ENCODE peak calls at places on chromosomes 16 and 17, in four cellular contexts. C is A673; G is CD4-positive, alpha-beta T cell; P is breast epithelium. A is an unnamed sample.

GRCh38 chr17:49425004-49425286 is 10.3 kb upstream of the PHB1 start:
- DNase-seq in G (no peak), P (no peak), C (no peak), A (no peak)

GRCh38 chr17:29954405-29954804 is 13.0 kb downstream of the EFCAB5 start:
- DNase-seq in C (peak; percentile 14), G (no peak), P (no peak), A (no peak)

GRCh38 chr16:81661082-81661481 is 118.0 kb upstream of the PLCG2 start:
- DNase-seq in P (no peak), C (no peak), G (no peak), A (no peak)

GRCh38 chr17:35660902-35661301 is 70.5 kb upstream of the RASL10B start:
- DNase-seq in G (no peak), P (no peak), C (no peak), A (no peak)

GRCh38 chr17:8140413-8141029 is 11.7 kb downstream of the PER1 start:
- DNase-seq in C (no peak), G (no peak), P (peak; percentile 38), A (no peak)

GRCh38 chr17:75652934-75653549 is 13.9 kb downstream of the RECQL5 start:
- DNase-seq in C (peak; percentile 62), G (peak; percentile 10), P (no peak), A (no peak)

GRCh38 chr16:821751-822150 is 21.2 kb upstream of the GNG13 start:
- DNase-seq in G (no peak), C (no peak), P (no peak), A (no peak)

GRCh38 chr17:63703029-63703428 is 3.1 kb upstream of the LIMD2 start:
- DNase-seq in P (no peak), C (no peak), G (no peak), A (no peak)

GRCh38 chr16:67676516-67676915 is 9.9 kb downstream of the C16orf86 start:
- DNase-seq in P (no peak), G (no peak), C (no peak), A (no peak)

GRCh38 chr16:642189-643049 is 791 bp downstream of the MCRIP2 start:
- DNase-seq in P (no peak), G (no peak), C (no peak), A (no peak)

GRCh38 chr17:59278401-59278800 is 53.1 kb upstream of the YPEL2 start:
- DNase-seq in P (no peak), G (no peak), C (no peak), A (no peak)

GRCh38 chr17:44905006-44906000 is 6.1 kb upstream of the EFTUD2 start:
- DNase-seq in G (no peak), C (no peak), P (no peak), A (no peak)

GRCh38 chr16:66485361-66485760 is 58.3 kb downstream of the BEAN1 start:
- DNase-seq in C (no peak), G (no peak), P (peak; percentile 15), A (peak; percentile 56)

GRCh38 chr16:56266981-56267607 is 75.8 kb downstream of the GNAO1 start:
- DNase-seq in G (no peak), C (no peak), P (no peak), A (no peak)

GRCh38 chr17:29687601-29688000 is 64.9 kb upstream of the CORO6 start:
- DNase-seq in C (no peak), G (no peak), P (no peak), A (no peak)

GRCh38 chr17:80362428-80363119 is 52.4 kb upstream of the ENDOV start:
- DNase-seq in C (no peak), P (no peak), G (no peak), A (no peak)

GRCh38 chr17:80104321-80104955 is 3.1 kb downstream of the GAA start:
- DNase-seq in C (no peak), G (no peak), P (no peak), A (no peak)

GRCh38 chr17:46771601-46772012 is 46.9 kb downstream of the WNT3 start:
- DNase-seq in G (no peak), C (no peak), P (no peak), A (no peak)

GRCh38 chr17:77364381-77364911 is 223.7 kb downstream of the SEC14L1 start:
- DNase-seq in C (no peak), G (no peak), P (no peak), A (no peak)

GRCh38 chr16:75204410-75204758 is 2.6 kb downstream of the CTRB2 start:
- DNase-seq in C (no peak), P (no peak), G (no peak), A (no peak)

GRCh38 chr16:19883296-19883951 is 1.2 kb downstream of the GPRC5B start:
- DNase-seq in G (no peak), P (no peak), C (peak; percentile 69), A (peak; percentile 72)

GRCh38 chr16:10738231-10739077 is 5.2 kb upstream of the NUBP1 start:
- DNase-seq in P (no peak), C (no peak), G (no peak), A (peak; percentile 32)

GRCh38 chr16:15573274-15573895 is 69.6 kb downstream of the MARF1 start:
- DNase-seq in G (no peak), P (no peak), C (no peak), A (no peak)

GRCh38 chr17:48565024-48565558 is 13.1 kb downstream of the HOXB4 start:
- DNase-seq in P (no peak), C (no peak), G (no peak), A (no peak)

GRCh38 chr17:50794361-50794760 is 27.0 kb upstream of the ANKRD40CL start:
- DNase-seq in P (no peak), C (peak; percentile 92), G (no peak), A (no peak)

GRCh38 chr17:58136669-58137279 is 11.4 kb upstream of the OR4D1 start:
- DNase-seq in C (peak; percentile 41), P (no peak), G (no peak), A (no peak)
- TF ChIP-seq CTCF in C (peak; percentile 66), P (no peak), G (no peak), A (peak; percentile 61)

GRCh38 chr16:30369091-30369937 is 980 bp downstream of the TBC1D10B start:
- DNase-seq in C (no peak), G (no peak), P (no peak), A (no peak)

GRCh38 chr16:30371248-30371816 is 1.0 kb upstream of the TBC1D10B start:
- DNase-seq in C (no peak), G (no peak), P (no peak), A (no peak)

GRCh38 chr16:30372037-30372712 is 1.9 kb upstream of the TBC1D10B start:
- DNase-seq in P (no peak), C (no peak), G (no peak), A (no peak)

GRCh38 chr16:30369938-30370443 is 303 bp downstream of the TBC1D10B start:
- DNase-seq in C (no peak), G (no peak), P (no peak), A (no peak)

DNA sequence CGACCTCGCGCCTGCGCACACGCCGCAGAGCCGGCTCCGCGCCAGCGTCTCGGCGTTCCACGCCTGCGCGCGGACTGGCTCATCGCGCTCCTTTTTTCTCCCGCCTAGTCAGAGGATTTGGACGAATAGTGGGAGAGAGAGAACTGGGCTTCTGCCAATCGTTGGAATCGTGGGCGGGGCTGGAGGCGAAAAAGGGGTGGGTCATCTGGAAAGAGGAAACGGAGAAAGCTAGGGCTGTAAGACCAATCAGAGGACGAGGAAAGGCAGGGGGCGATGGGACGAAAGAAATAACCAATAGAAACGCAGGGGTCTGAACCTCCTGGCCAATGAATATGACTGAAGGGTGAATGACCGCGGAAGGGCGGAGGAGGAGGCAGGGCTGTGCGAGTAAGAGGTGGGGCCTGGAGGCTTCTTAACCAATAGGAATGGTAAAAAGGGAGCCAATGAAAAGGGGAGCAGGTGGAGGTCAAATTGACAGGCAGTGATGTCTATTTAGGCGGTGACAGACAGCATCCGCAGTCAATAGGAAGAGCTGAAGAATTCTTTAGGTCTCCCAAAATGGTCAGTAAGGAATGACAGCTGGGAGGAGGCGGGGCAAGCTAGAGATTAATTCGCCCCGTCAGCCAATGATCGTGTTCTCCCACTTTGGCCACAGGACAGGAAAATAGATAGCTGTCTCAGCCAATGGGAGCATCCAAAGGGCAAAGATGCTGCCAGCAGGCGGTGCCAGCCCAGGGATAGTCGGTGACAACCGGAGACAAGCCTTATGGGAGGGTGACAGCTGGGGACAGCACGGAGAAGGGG is at the start of gene TBC1D10B:
- DNase-seq in G (peak; percentile 98), P (peak; percentile 100), C (peak; percentile 100), A (peak; percentile 97)
- TF ChIP-seq CTCF in G (peak; percentile 27), P (no peak), C (no peak), A (peak; percentile 43)

DNA sequence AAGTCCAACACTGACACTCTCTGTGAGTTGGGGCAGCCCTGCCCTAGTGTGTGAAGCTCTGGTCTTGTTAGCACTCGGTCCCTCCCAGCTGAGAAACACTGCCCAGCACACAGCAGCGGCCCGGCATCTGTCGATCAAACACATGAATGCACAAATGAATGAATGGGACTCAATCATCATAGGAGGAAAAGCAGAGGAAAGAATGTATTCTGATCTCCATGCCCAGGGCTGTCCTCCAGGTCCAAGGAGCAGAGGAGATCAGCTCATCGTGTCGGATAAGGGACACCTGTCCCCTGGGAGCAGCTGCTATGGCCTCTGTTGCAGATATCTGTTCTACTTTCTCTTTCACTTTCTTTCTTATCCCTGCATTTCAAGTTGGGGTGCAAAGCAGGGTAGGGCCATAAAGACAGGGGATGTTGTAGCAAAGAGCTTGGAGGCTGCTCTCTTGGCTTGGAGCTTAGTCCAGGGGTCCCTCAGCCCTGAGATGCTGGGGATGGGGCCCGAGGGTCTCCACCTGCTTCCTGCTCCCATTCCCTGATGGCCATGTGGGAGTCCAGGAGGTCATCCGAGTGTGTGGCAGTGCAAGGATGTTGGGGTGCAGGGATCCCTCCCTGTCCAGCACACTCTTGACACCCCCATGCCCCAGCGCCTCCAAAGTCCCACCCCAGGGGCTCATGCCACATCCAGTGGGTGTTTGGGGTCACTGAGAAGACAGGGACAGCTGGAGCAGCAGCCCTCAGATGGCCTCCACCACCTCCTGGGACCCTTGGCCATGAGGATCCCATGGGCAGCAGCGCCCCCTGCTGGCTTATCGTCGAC is 88.2 kb downstream of the IRF8 start:
- DNase-seq in G (peak; percentile 18), C (peak; percentile 23), P (no peak), A (no peak)
- TF ChIP-seq CTCF in G (peak; percentile 78), C (peak; percentile 29), P (no peak), A (peak; percentile 58)

DNA sequence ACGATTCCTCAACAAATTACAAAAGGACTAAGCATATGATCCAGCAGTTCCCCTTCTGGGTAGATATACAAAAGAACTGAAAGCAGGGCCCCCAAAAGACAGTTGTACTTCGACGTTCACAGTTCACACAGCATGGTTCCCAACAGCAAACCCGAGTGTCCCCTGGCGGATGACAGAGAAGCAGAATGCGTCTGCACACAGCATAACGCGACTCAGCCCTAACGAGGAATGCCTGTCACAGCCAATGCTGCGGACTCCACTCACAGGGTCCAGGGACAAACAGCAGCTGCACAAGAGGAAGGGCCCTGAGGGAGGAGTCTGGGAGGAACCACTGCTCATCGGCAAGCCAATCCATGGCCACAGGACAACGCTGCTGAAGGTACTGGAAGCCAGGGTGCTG is 132.9 kb downstream of the ANKRD11 start:
- DNase-seq in G (no peak), P (no peak), C (peak; percentile 28), A (no peak)
- TF ChIP-seq CTCF in G (no peak), P (no peak), C (no peak), A (no peak)